ENCODE peak calls at places on chromosomes 7 and 10, in five cellular contexts. One of them, this sample, is unnamed.

GRCh38 chr10:36499696-36500095 is 625.7 kb upstream of the ANKRD30A start:
- DNase-seq in Caki2: no peak
- DNase-seq in endothelial cell: no peak
- DNase-seq in pancreas: no peak
- DNase-seq in NCI-H187: no peak
- DNase-seq in this sample: no peak

GRCh38 chr7:137846588-137847417 is at the start of gene DGKI:
- DNase-seq in Caki2: no peak
- DNase-seq in endothelial cell: peak; percentile 30
- DNase-seq in pancreas: no peak
- DNase-seq in NCI-H187: no peak
- DNase-seq in this sample: no peak

GRCh38 chr7:73482746-73483145 is 39.3 kb downstream of the BAZ1B start:
- DNase-seq in Caki2: no peak
- DNase-seq in endothelial cell: no peak
- DNase-seq in pancreas: no peak
- DNase-seq in NCI-H187: no peak
- DNase-seq in this sample: no peak

GRCh38 chr7:90828601-90829000 is 232.5 kb downstream of the CDK14 start:
- DNase-seq in Caki2: no peak
- DNase-seq in endothelial cell: no peak
- DNase-seq in pancreas: no peak
- DNase-seq in NCI-H187: no peak
- DNase-seq in this sample: no peak

GRCh38 chr7:127713758-127714157 is 61.8 kb downstream of the SND1 start:
- DNase-seq in Caki2: no peak
- DNase-seq in endothelial cell: no peak
- DNase-seq in pancreas: no peak
- DNase-seq in NCI-H187: no peak
- DNase-seq in this sample: no peak

GRCh38 chr7:36671432-36671829 is 52.9 kb downstream of the AOAH start:
- DNase-seq in Caki2: no peak
- DNase-seq in endothelial cell: no peak
- DNase-seq in pancreas: no peak
- DNase-seq in NCI-H187: no peak
- DNase-seq in this sample: no peak

GRCh38 chr10:59968705-59969104 is 62.3 kb upstream of the CCDC6 start:
- DNase-seq in Caki2: no peak
- DNase-seq in endothelial cell: no peak
- DNase-seq in pancreas: no peak
- DNase-seq in NCI-H187: no peak
- DNase-seq in this sample: no peak

GRCh38 chr10:3763035-3763456 is 22.0 kb downstream of the KLF6 start:
- DNase-seq in Caki2: peak; percentile 69
- DNase-seq in endothelial cell: no peak
- DNase-seq in pancreas: no peak
- DNase-seq in NCI-H187: no peak
- DNase-seq in this sample: no peak

GRCh38 chr10:28677889-28678686 is 767 bp downstream of the BAMBI start:
- DNase-seq in Caki2: peak; percentile 35
- DNase-seq in endothelial cell: peak; percentile 56
- DNase-seq in pancreas: no peak
- DNase-seq in NCI-H187: no peak
- DNase-seq in this sample: no peak

GRCh38 chr10:64444163-64444562 is 923.0 kb downstream of the REEP3 start:
- DNase-seq in Caki2: no peak
- DNase-seq in endothelial cell: no peak
- DNase-seq in pancreas: no peak
- DNase-seq in NCI-H187: no peak
- DNase-seq in this sample: no peak

GRCh38 chr10:74113546-74113945 is 37.1 kb downstream of the AP3M1 start:
- DNase-seq in Caki2: no peak
- DNase-seq in endothelial cell: no peak
- DNase-seq in pancreas: no peak
- DNase-seq in NCI-H187: no peak
- DNase-seq in this sample: no peak

GRCh38 chr10:131630772-131631258 is 270.0 kb upstream of the PPP2R2D start:
- DNase-seq in Caki2: no peak
- DNase-seq in endothelial cell: no peak
- DNase-seq in pancreas: no peak
- DNase-seq in NCI-H187: no peak
- DNase-seq in this sample: no peak

GRCh38 chr10:35751347-35751746 is 109.3 kb upstream of the FZD8 start:
- DNase-seq in Caki2: no peak
- DNase-seq in endothelial cell: no peak
- DNase-seq in pancreas: no peak
- DNase-seq in NCI-H187: no peak
- DNase-seq in this sample: no peak

GRCh38 chr10:29160110-29160669 is 128.7 kb upstream of the LYZL1 start:
- DNase-seq in Caki2: peak; percentile 89
- DNase-seq in endothelial cell: no peak
- DNase-seq in pancreas: no peak
- DNase-seq in NCI-H187: no peak
- DNase-seq in this sample: no peak

GRCh38 chr7:157411580-157411979 is 74.8 kb downstream of the DNAJB6 start:
- DNase-seq in Caki2: no peak
- DNase-seq in endothelial cell: no peak
- DNase-seq in pancreas: no peak
- DNase-seq in NCI-H187: no peak
- DNase-seq in this sample: no peak

GRCh38 chr10:48592346-48592745 is 12.5 kb downstream of the ARHGAP22 start:
- DNase-seq in Caki2: no peak
- DNase-seq in endothelial cell: no peak
- DNase-seq in pancreas: no peak
- DNase-seq in NCI-H187: no peak
- DNase-seq in this sample: no peak

GRCh38 chr10:75367098-75367497 is 34.5 kb downstream of the ZNF503 start:
- DNase-seq in Caki2: no peak
- DNase-seq in endothelial cell: no peak
- DNase-seq in pancreas: no peak
- DNase-seq in NCI-H187: no peak
- DNase-seq in this sample: no peak